ENCODE peak calls at places on chromosomes 6 and 20, in eight cellular contexts. P, F, Q, M, W, T, X and G are unnamed samples.

GRCh38 chr6:293185-294174 is 1.2 kb downstream of the DUSP22 start:
- DNase-seq in P (peak; percentile 59), F (peak; percentile 63), Q (peak; percentile 51), M (no peak), W (no peak), T (peak; percentile 88), X (peak; percentile 53), G (no peak)

GRCh38 chr6:49541936-49542335 is 8.5 kb upstream of the C6orf141 start:
- DNase-seq in P (no peak), F (no peak), Q (no peak), M (no peak), W (no peak), T (no peak), X (no peak), G (no peak)

GRCh38 chr6:35489995-35490791 is 6.7 kb downstream of the TEAD3 start:
- DNase-seq in P (peak; percentile 81), F (peak; percentile 93), Q (peak; percentile 54), M (no peak), W (peak; percentile 81), T (no peak), X (peak; percentile 91), G (peak; percentile 75)

GRCh38 chr20:35648836-35649235 is 15.9 kb downstream of the CPNE1 start:
- DNase-seq in P (no peak), F (no peak), Q (no peak), M (peak; percentile 38), W (peak; percentile 20), T (no peak), X (no peak), G (no peak)

GRCh38 chr20:32006841-32007786 is 3.1 kb upstream of the CCM2L start:
- DNase-seq in P (no peak), F (no peak), Q (no peak), M (no peak), W (no peak), T (peak; percentile 27), X (no peak), G (no peak)

GRCh38 chr6:170404036-170404435 is 97.5 kb downstream of the FAM120B start:
- DNase-seq in P (no peak), F (no peak), Q (no peak), M (no peak), W (no peak), T (no peak), X (no peak), G (no peak)

GRCh38 chr6:169861431-169862045 is 110.1 kb downstream of the ERMARD start:
- DNase-seq in P (no peak), F (no peak), Q (no peak), M (peak; percentile 22), W (no peak), T (peak; percentile 38), X (no peak), G (no peak)

GRCh38 chr6:52617087-52617486 is 40.2 kb upstream of the TRAM2 start:
- DNase-seq in P (no peak), F (no peak), Q (no peak), M (no peak), W (no peak), T (no peak), X (no peak), G (no peak)

GRCh38 chr6:163667372-163668060 is 253.0 kb downstream of the QKI start:
- DNase-seq in P (peak; percentile 38), F (no peak), Q (peak; percentile 83), M (no peak), W (peak; percentile 15), T (peak; percentile 83), X (peak; percentile 61), G (no peak)

GRCh38 chr6:6736753-6737654 is 148.5 kb downstream of the LY86 start:
- DNase-seq in P (peak; percentile 37), F (peak; percentile 85), Q (peak; percentile 53), M (peak; percentile 67), W (no peak), T (no peak), X (peak; percentile 78), G (no peak)

GRCh38 chr6:15299430-15300131 is 53.7 kb downstream of the JARID2 start:
- DNase-seq in P (peak; percentile 63), F (peak; percentile 69), Q (peak; percentile 22), M (peak; percentile 31), W (peak; percentile 46), T (peak; percentile 91), X (peak; percentile 32), G (no peak)

GRCh38 chr20:2626853-2627541 is 25.4 kb upstream of the NOP56 start:
- DNase-seq in P (peak; percentile 74), F (no peak), Q (no peak), M (no peak), W (peak; percentile 51), T (no peak), X (no peak), G (no peak)

GRCh38 chr6:96124778-96125177 is 109.0 kb downstream of the FUT9 start:
- DNase-seq in P (no peak), F (no peak), Q (no peak), M (no peak), W (no peak), T (no peak), X (no peak), G (no peak)

GRCh38 chr6:24431045-24431451 is 28.3 kb downstream of the MRS2 start:
- DNase-seq in P (no peak), F (no peak), Q (peak; percentile 48), M (no peak), W (peak; percentile 54), T (no peak), X (peak; percentile 18), G (no peak)

GRCh38 chr6:36793913-36794703 is 45.1 kb downstream of the CPNE5 start:
- DNase-seq in P (no peak), F (peak; percentile 62), Q (no peak), M (no peak), W (peak; percentile 12), T (no peak), X (no peak), G (no peak)

GRCh38 chr6:68040312-68040778 is 594.7 kb upstream of the ADGRB3 start:
- DNase-seq in P (no peak), F (no peak), Q (no peak), M (no peak), W (no peak), T (no peak), X (no peak), G (no peak)
- TF ChIP-seq POLR2A in P (no peak), F (no peak), Q (no peak), M (no peak), W (no peak), T (no peak), X (no peak), G (no peak)

DNA sequence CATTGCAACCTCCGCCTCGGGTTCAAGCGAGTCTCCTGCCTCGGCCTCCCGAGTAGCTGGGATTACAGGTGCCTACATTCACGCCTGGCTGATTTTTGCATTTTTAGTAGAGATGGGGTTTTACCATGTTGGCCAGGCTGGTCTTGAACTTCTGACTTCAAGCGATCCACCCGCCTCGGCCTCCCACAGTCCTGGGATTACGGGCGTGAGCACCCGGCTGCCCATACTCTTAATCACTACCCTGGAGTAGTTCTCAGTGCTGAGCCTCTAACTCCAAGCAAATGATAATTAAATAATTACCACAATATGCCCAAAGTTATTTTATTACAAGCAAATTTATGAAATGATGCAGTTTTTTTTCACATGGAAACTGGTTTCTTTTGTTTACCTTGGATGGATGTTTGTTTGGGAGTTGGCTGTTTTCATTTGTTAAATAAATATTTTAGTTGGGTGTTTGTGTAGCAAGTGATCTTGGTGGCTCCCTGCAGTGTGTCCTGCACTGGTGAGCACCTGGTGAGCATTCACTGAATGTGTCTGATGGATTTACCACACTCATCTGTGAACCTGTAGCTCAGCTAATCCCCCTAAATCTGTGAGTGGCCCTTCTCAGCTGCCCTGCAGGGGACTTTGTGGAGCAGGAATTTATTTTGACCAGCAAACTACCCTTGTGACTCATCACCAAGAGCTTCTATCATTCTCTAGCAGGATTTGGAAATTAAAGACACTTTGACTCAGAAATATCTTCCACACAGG is 36.9 kb downstream of the UTRN start:
- DNase-seq in P (no peak), F (no peak), Q (no peak), M (no peak), W (peak; percentile 65), T (no peak), X (no peak), G (no peak)
- H3K4me1 ChIP-seq in P (no peaks in the 10 kb centered on the region), F (peaks cover 12% of the 10 kb centered on the region), Q (no peaks in the 10 kb centered on the region), M (peaks cover 36% of the 10 kb centered on the region), W (peaks cover 2% of the 10 kb centered on the region), T (peaks cover under 1% of the 10 kb centered on the region), X (peaks cover 30% of the 10 kb centered on the region), G (no peaks in the 10 kb centered on the region)

GRCh38 chr20:63680427-63680826 is 16.0 kb upstream of the TNFRSF6B start:
- DNase-seq in P (no peak), F (no peak), Q (no peak), M (no peak), W (no peak), T (no peak), X (no peak), G (no peak)

GRCh38 chr20:63682384-63683139 is 13.9 kb upstream of the TNFRSF6B start:
- DNase-seq in P (peak; percentile 53), F (no peak), Q (peak; percentile 46), M (peak; percentile 68), W (peak; percentile 98), T (peak; percentile 77), X (peak; percentile 79), G (no peak)

GRCh38 chr20:63679799-63680305 is 16.6 kb upstream of the TNFRSF6B start:
- DNase-seq in P (no peak), F (no peak), Q (no peak), M (no peak), W (no peak), T (no peak), X (no peak), G (no peak)

GRCh38 chr20:63680857-63681608 is 15.4 kb upstream of the TNFRSF6B start:
- DNase-seq in P (no peak), F (no peak), Q (no peak), M (no peak), W (no peak), T (no peak), X (no peak), G (no peak)

DNA sequence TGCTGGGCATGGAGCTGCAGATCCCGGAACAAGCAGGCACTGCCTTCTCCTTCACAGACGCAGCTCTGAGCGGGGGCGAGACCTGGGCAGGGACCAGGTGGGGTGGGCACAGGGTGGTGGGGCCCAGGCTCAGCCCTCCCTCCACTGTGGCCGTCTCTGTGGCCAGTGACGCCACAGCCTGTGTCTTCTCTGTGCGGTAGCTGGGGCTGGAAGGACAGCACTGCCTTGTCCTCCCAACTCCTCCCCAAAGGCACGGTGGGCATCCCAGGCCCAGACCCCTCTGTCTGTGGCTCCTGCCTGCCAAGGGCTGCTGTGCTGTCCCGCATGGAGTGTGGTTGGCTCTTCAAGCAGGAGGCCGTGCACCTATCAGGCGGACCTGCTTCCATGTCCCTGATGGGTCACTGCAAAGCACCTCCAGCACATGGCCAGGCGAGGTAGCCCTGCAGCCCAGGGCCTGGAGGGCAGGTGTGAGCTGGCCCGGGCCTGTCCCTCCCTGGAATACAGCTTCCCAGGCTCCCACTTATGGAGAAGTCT is 14.8 kb upstream of the TNFRSF6B start:
- DNase-seq in P (no peak), F (no peak), Q (no peak), M (no peak), W (no peak), T (no peak), X (no peak), G (no peak)
- TF ChIP-seq POLR2A in P (no peak), F (no peak), Q (no peak), M (no peak), W (peak; percentile 7), T (no peak), X (no peak), G (no peak)

DNA sequence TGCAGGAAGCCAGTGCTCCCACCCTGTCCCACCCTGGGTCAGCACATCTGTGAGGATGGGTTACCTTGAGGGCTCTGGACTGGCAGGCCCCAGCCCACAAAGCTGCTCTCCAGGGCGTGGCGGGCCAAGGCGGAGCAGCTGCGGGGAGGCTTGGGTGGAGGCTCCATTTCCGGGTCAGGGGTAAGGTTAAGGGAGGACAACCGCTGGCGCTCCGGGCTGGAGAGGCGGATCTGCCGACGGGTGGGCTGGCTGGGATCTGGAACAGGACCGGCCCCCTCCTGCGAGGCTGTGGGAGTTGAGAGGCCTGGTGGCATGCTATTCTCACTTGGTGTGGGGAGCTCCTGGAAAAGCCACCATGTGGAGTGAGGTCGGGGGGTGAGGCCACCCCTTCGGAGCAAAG is 5.5 kb downstream of the SMPD2 start:
- DNase-seq in P (peak; percentile 45), F (no peak), Q (no peak), M (peak; percentile 28), W (no peak), T (peak; percentile 81), X (no peak), G (no peak)
- H3K4me1 ChIP-seq in P (peaks cover 7% of the 10 kb centered on the region), F (peaks cover 11% of the 10 kb centered on the region), Q (peaks cover 15% of the 10 kb centered on the region), M (peaks cover 14% of the 10 kb centered on the region), W (peaks cover 8% of the 10 kb centered on the region), T (peaks cover 32% of the 10 kb centered on the region), X (peaks cover 12% of the 10 kb centered on the region), G (no peaks in the 10 kb centered on the region)